ENCODE peak calls at places on chromosomes 16 and 17, in nine cellular contexts. I, L, S, Y, X, G, T, Z and A are unnamed samples.

GRCh38 chr16:49504626-49505025 is 131.0 kb downstream of the C16orf78 start:
- DNase-seq in I (no peak), L (no peak), S (no peak), Y (no peak), X (no peak), G (no peak), T (no peak), Z (no peak), A (no peak)

GRCh38 chr16:27402964-27403600 is 1.1 kb downstream of the IL21R start:
- DNase-seq in I (no peak), L (no peak), S (no peak), Y (no peak), X (no peak), G (no peak), T (no peak), Z (no peak), A (no peak)

GRCh38 chr17:44324092-44324570 is 492 bp downstream of the SLC25A39 start:
- DNase-seq in I (no peak), L (no peak), S (no peak), Y (no peak), X (no peak), G (no peak), T (no peak), Z (no peak), A (peak; percentile 58)

GRCh38 chr17:32555611-32556310 is 69.0 kb downstream of the CDK5R1 start:
- DNase-seq in I (no peak), L (no peak), S (no peak), Y (no peak), X (no peak), G (no peak), T (no peak), Z (no peak), A (no peak)

GRCh38 chr16:82264781-82265180 is 94.8 kb upstream of the MPHOSPH6 start:
- DNase-seq in I (no peak), L (no peak), S (no peak), Y (no peak), X (no peak), G (no peak), T (no peak), Z (no peak), A (no peak)

GRCh38 chr17:74810699-74811485 is 34.7 kb upstream of the NAT9 start:
- DNase-seq in I (peak; percentile 72), L (no peak), S (no peak), Y (peak; percentile 64), X (no peak), G (no peak), T (no peak), Z (peak; percentile 90), A (no peak)

GRCh38 chr17:71118039-71118438 is 948.7 kb downstream of the KCNJ2 start:
- DNase-seq in I (peak; percentile 26), L (no peak), S (no peak), Y (no peak), X (peak; percentile 7), G (peak; percentile 4), T (no peak), Z (peak; percentile 28), A (no peak)

GRCh38 chr17:36808181-36808661 is 129.1 kb upstream of the LHX1 start:
- DNase-seq in I (no peak), L (no peak), S (no peak), Y (no peak), X (no peak), G (no peak), T (no peak), Z (no peak), A (peak; percentile 37)

GRCh38 chr17:10614536-10615155 is 42.5 kb downstream of the MYH3 start:
- DNase-seq in I (peak; percentile 35), L (no peak), S (peak; percentile 22), Y (peak; percentile 42), X (peak; percentile 71), G (peak; percentile 66), T (peak; percentile 61), Z (peak; percentile 78), A (peak; percentile 78)

GRCh38 chr17:9900744-9901143 is 4.3 kb downstream of the RCVRN start:
- DNase-seq in I (no peak), L (no peak), S (no peak), Y (no peak), X (peak; percentile 81), G (no peak), T (no peak), Z (no peak), A (peak; percentile 85)

GRCh38 chr16:84042879-84043485 is 387 bp upstream of the SLC38A8 start:
- DNase-seq in I (no peak), L (no peak), S (no peak), Y (no peak), X (no peak), G (peak; percentile 66), T (no peak), Z (no peak), A (no peak)

GRCh38 chr17:73765824-73766563 is 121.7 kb upstream of the SDK2 start:
- DNase-seq in I (no peak), L (no peak), S (no peak), Y (no peak), X (peak; percentile 19), G (no peak), T (no peak), Z (no peak), A (no peak)

GRCh38 chr16:50313596-50314483 is 47.5 kb downstream of the ADCY7 start:
- DNase-seq in I (no peak), L (no peak), S (no peak), Y (peak; percentile 57), X (peak; percentile 76), G (no peak), T (no peak), Z (no peak), A (peak; percentile 91)

GRCh38 chr17:40462343-40463121 is 19.3 kb downstream of the IGFBP4 start:
- DNase-seq in I (no peak), L (no peak), S (no peak), Y (no peak), X (peak; percentile 42), G (no peak), T (no peak), Z (no peak), A (no peak)

GRCh38 chr16:55398683-55399230 is 74.8 kb downstream of the IRX6 start:
- DNase-seq in I (no peak), L (no peak), S (no peak), Y (no peak), X (no peak), G (no peak), T (no peak), Z (peak; percentile 69), A (no peak)

GRCh38 chr17:7237761-7238417 is 1.4 kb downstream of the PHF23 start:
- DNase-seq in I (peak; percentile 38), L (peak; percentile 31), S (no peak), Y (peak; percentile 65), X (peak; percentile 56), G (peak; percentile 89), T (peak; percentile 63), Z (peak; percentile 82), A (peak; percentile 87)

GRCh38 chr17:34261568-34261967 is 6.5 kb downstream of the CCL2 start:
- DNase-seq in I (no peak), L (no peak), S (no peak), Y (no peak), X (no peak), G (no peak), T (no peak), Z (no peak), A (no peak)

GRCh38 chr17:70378005-70378404 is 208.7 kb downstream of the KCNJ2 start:
- DNase-seq in I (no peak), L (no peak), S (no peak), Y (no peak), X (no peak), G (no peak), T (no peak), Z (no peak), A (no peak)

GRCh38 chr17:76968707-76969597 is 100.7 kb downstream of the MGAT5B start:
- DNase-seq in I (no peak), L (no peak), S (no peak), Y (peak; percentile 21), X (no peak), G (no peak), T (peak; percentile 55), Z (no peak), A (no peak)

GRCh38 chr17:10738516-10739258 is 8.9 kb upstream of the TMEM220 start:
- DNase-seq in I (no peak), L (no peak), S (no peak), Y (no peak), X (no peak), G (no peak), T (no peak), Z (no peak), A (no peak)

GRCh38 chr17:76696763-76697701 is 13.7 kb downstream of the MXRA7 start:
- DNase-seq in I (no peak), L (no peak), S (peak; percentile 65), Y (no peak), X (peak; percentile 89), G (peak; percentile 30), T (no peak), Z (no peak), A (no peak)

GRCh38 chr16:56424791-56425438 is 430 bp downstream of the AMFR start:
- DNase-seq in I (peak; percentile 34), L (no peak), S (no peak), Y (peak; percentile 46), X (peak; percentile 14), G (peak; percentile 56), T (peak; percentile 53), Z (no peak), A (peak; percentile 68)

GRCh38 chr17:67477687-67478086 is 100.6 kb downstream of the PITPNC1 start:
- DNase-seq in I (no peak), L (no peak), S (no peak), Y (no peak), X (peak; percentile 84), G (no peak), T (no peak), Z (no peak), A (peak; percentile 25)

GRCh38 chr16:56094231-56094630 is 97.1 kb upstream of the GNAO1 start:
- DNase-seq in I (no peak), L (no peak), S (no peak), Y (no peak), X (no peak), G (no peak), T (no peak), Z (no peak), A (no peak)

GRCh38 chr16:46932802-46933201 is 40.7 kb downstream of the DNAJA2 start:
- DNase-seq in I (no peak), L (no peak), S (no peak), Y (no peak), X (no peak), G (peak; percentile 57), T (no peak), Z (no peak), A (no peak)

GRCh38 chr17:31513731-31514427 is 122.4 kb downstream of the RAB11FIP4 start:
- DNase-seq in I (no peak), L (no peak), S (no peak), Y (no peak), X (no peak), G (no peak), T (no peak), Z (no peak), A (no peak)

GRCh38 chr17:49980703-49981197 is 11.8 kb downstream of the DLX4 start:
- DNase-seq in I (no peak), L (no peak), S (no peak), Y (no peak), X (no peak), G (peak; percentile 17), T (no peak), Z (no peak), A (no peak)